ENCODE peak calls at places on chromosomes 5 and 9, in seven cellular contexts. M is right lobe of liver, Z is GM23338, C is K562, N is Panc1, R is lower lobe of right lung, B is IMR-90. Y is an unnamed sample.

GRCh38 chr9:81022177-81022576 is 667.2 kb downstream of the TLE1 start:
- DNase-seq in M (no peak), Z (no peak), C (no peak), N (no peak), R (no peak), B (peak; percentile 81), Y (no peak)

GRCh38 chr5:168447748-168448147 is 38.5 kb upstream of the RARS1 start:
- DNase-seq in M (no peak), Z (no peak), C (no peak), N (no peak), R (no peak), B (no peak), Y (no peak)

GRCh38 chr5:136062563-136063274 is 33.9 kb downstream of the TGFBI start:
- DNase-seq in M (no peak), Z (peak; percentile 66), C (peak; percentile 78), N (no peak), R (no peak), B (peak; percentile 45), Y (peak; percentile 71)

GRCh38 chr5:64979518-64979917 is 210.8 kb downstream of the CWC27 start:
- DNase-seq in M (no peak), Z (no peak), C (no peak), N (no peak), R (no peak), B (no peak), Y (no peak)

GRCh38 chr9:110255064-110255416 is 1.3 kb downstream of the TXN start:
- DNase-seq in M (peak; percentile 27), Z (peak; percentile 54), C (no peak), N (no peak), R (peak; percentile 48), B (no peak), Y (no peak)

GRCh38 chr5:4514067-4514648 is 626.0 kb upstream of the ADAMTS16 start:
- DNase-seq in M (no peak), Z (no peak), C (no peak), N (no peak), R (no peak), B (no peak), Y (no peak)

GRCh38 chr9:69122086-69122390 is 52.0 kb upstream of the TJP2 start:
- DNase-seq in M (peak; percentile 77), Z (peak; percentile 75), C (no peak), N (no peak), R (peak; percentile 84), B (peak; percentile 61), Y (peak; percentile 92)

GRCh38 chr9:134253596-134254205 is 72.6 kb upstream of the RXRA start:
- DNase-seq in M (no peak), Z (no peak), C (no peak), N (no peak), R (no peak), B (peak; percentile 59), Y (no peak)

GRCh38 chr5:168964182-168964581 is 336.8 kb downstream of the SLIT3 start:
- DNase-seq in M (no peak), Z (no peak), C (no peak), N (no peak), R (no peak), B (no peak), Y (no peak)

GRCh38 chr9:135474915-135475314 is 4.7 kb upstream of the PPP1R26 start:
- DNase-seq in M (no peak), Z (peak; percentile 83), C (peak; percentile 72), N (no peak), R (peak; percentile 71), B (no peak), Y (no peak)

GRCh38 chr9:6681957-6682501 is 36.5 kb upstream of the GLDC start:
- DNase-seq in M (no peak), Z (no peak), C (no peak), N (no peak), R (no peak), B (no peak), Y (peak; percentile 17)

GRCh38 chr5:140591747-140592372 is 27.2 kb downstream of the SLC35A4 start:
- DNase-seq in M (no peak), Z (no peak), C (no peak), N (no peak), R (no peak), B (peak; percentile 57), Y (no peak)

GRCh38 chr5:51468196-51468595 is 84.9 kb downstream of the ISL1 start:
- DNase-seq in M (no peak), Z (no peak), C (no peak), N (no peak), R (no peak), B (no peak), Y (no peak)

GRCh38 chr5:57435701-57436134 is 46.9 kb downstream of the ACTBL2 start:
- DNase-seq in M (no peak), Z (no peak), C (no peak), N (peak; percentile 73), R (no peak), B (peak; percentile 99), Y (no peak)

GRCh38 chr5:179407191-179408175 is 62.2 kb upstream of the ADAMTS2 start:
- DNase-seq in M (no peak), Z (no peak), C (no peak), N (no peak), R (no peak), B (no peak), Y (peak; percentile 83)

GRCh38 chr9:84670106-84670800 is 724 bp downstream of the NTRK2 start:
- DNase-seq in M (no peak), Z (peak; percentile 75), C (no peak), N (no peak), R (no peak), B (no peak), Y (no peak)

GRCh38 chr5:145433077-145433476 is 402.1 kb downstream of the PRELID2 start:
- DNase-seq in M (no peak), Z (no peak), C (no peak), N (no peak), R (no peak), B (no peak), Y (no peak)

GRCh38 chr5:142531977-142532376 is 153.9 kb downstream of the FGF1 start:
- DNase-seq in M (no peak), Z (no peak), C (no peak), N (no peak), R (no peak), B (no peak), Y (no peak)

GRCh38 chr9:130766031-130766903 is 68.8 kb upstream of the ABL1 start:
- DNase-seq in M (no peak), Z (no peak), C (no peak), N (no peak), R (no peak), B (no peak), Y (no peak)

GRCh38 chr5:131142970-131143617 is 22.0 kb downstream of the HINT1 start:
- DNase-seq in M (no peak), Z (no peak), C (no peak), N (no peak), R (no peak), B (no peak), Y (no peak)

GRCh38 chr5:69503144-69503488 is 10.5 kb downstream of the OCLN start:
- DNase-seq in M (no peak), Z (no peak), C (no peak), N (no peak), R (no peak), B (no peak), Y (no peak)

GRCh38 chr9:16312116-16312515 is 558.4 kb downstream of the BNC2 start:
- DNase-seq in M (no peak), Z (no peak), C (no peak), N (no peak), R (no peak), B (no peak), Y (no peak)

GRCh38 chr9:98875536-98875935 is 68.1 kb downstream of the GALNT12 start:
- DNase-seq in M (no peak), Z (no peak), C (no peak), N (no peak), R (no peak), B (no peak), Y (no peak)

GRCh38 chr5:14148483-14148882 is 5.3 kb downstream of the TRIO start:
- DNase-seq in M (no peak), Z (no peak), C (no peak), N (no peak), R (no peak), B (no peak), Y (no peak)
- H3K4me3 ChIP-seq in M (no peak overlapping the region), Z (no peak overlapping the region), C (no peak overlapping the region), N (peak overlapping the region; percentile 74), R (no peak overlapping the region), B (no peak overlapping the region), Y (no peak overlapping the region)

GRCh38 chr5:7391215-7391614 is 4.7 kb upstream of the ADCY2 start:
- DNase-seq in M (no peak), Z (peak; percentile 67), C (no peak), N (no peak), R (no peak), B (no peak), Y (no peak)
- TF ChIP-seq CTCF in M (no peak), Z (peak; percentile 43), C (no peak), N (no peak), R (no peak), B (no peak), Y (no peak)

DNA sequence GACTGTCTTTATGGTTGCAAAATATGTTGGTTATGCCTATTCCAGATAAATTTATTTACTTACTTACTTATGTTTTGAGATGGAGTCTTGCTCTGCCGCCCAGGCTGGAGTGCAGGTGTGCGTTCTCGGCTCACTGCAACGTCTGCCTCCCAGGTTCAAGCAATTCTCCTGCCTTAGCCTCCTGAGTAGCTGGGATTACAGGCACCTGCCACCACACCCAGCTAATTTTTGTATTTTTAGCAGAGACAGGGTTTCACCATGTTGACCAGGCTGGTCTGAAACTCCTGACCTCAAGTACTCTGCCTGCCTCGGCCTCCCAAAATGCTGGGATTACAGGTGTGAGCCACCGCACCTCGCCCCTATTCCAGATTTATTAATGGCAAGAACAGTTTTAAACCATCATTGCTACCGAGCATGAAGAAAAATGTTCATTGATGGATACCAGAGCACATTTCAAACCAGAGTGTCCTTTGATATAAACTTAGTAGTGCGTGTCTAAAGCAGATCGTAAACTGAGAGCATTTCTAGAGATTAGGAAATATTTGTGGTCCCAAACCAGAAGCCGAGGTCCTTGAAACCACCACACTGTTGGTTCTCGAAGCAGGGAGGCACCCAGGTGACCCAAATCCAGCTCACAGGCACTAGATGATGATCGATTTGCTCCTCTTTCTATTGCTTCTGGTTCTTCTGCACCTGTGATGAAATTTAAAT is 85.2 kb downstream of the GRAMD2B start:
- DNase-seq in M (no peak), Z (no peak), C (no peak), N (no peak), R (no peak), B (no peak), Y (peak; percentile 68)
- H3K4me3 ChIP-seq in M (no peak overlapping the region), Z (no peak overlapping the region), C (no peak overlapping the region), N (no peak overlapping the region), R (no peak overlapping the region), B (no peak overlapping the region), Y (no peak overlapping the region)

GRCh38 chr9:100220936-100221335 is 121.9 kb downstream of the INVS start:
- DNase-seq in M (no peak), Z (no peak), C (no peak), N (no peak), R (no peak), B (no peak), Y (no peak)

GRCh38 chr9:100219347-100219746 is 120.3 kb downstream of the INVS start:
- DNase-seq in M (no peak), Z (no peak), C (no peak), N (no peak), R (no peak), B (no peak), Y (no peak)

GRCh38 chr9:100221538-100221937 is 122.5 kb downstream of the INVS start:
- DNase-seq in M (no peak), Z (no peak), C (no peak), N (no peak), R (no peak), B (no peak), Y (no peak)

GRCh38 chr9:100227636-100228035 is 125.1 kb downstream of the TEX10 start:
- DNase-seq in M (no peak), Z (no peak), C (no peak), N (no peak), R (no peak), B (no peak), Y (no peak)

GRCh38 chr9:100222674-100223073 is 123.6 kb downstream of the INVS start:
- DNase-seq in M (no peak), Z (peak; percentile 43), C (no peak), N (no peak), R (no peak), B (peak; percentile 53), Y (no peak)
- TF ChIP-seq CTCF in M (peak; percentile 26), Z (peak; percentile 46), C (no peak), N (peak; percentile 41), R (peak; percentile 24), B (peak; percentile 61), Y (no peak)